ENCODE peak calls at places on chromosomes 1 and 21, in ten cellular contexts. Y is heart right ventricle, D is epithelial cell of proximal tubule, S is right lobe of liver, H is left ventricle myocardium inferior, T is psoas muscle, B is BJ, Z is fibroblast of the aortic adventitia, O is stomach, W is GM20000. N is an unnamed sample.

GRCh38 chr1:218347713-218348627 is 2.8 kb downstream of the TGFB2 start:
- DNase-seq in Y (no peak), D (no peak), S (no peak), H (no peak), T (no peak), B (no peak), Z (peak; percentile 85), O (no peak), W (no peak), N (no peak)

GRCh38 chr1:41475859-41476567 is 8.5 kb downstream of the EDN2 start:
- DNase-seq in Y (no peak), D (no peak), S (no peak), H (no peak), T (no peak), B (no peak), Z (peak; percentile 60), O (no peak), W (no peak), N (no peak)

GRCh38 chr1:61692155-61692783 is 32.7 kb downstream of the TM2D1 start:
- DNase-seq in Y (no peak), D (no peak), S (no peak), H (no peak), T (no peak), B (no peak), Z (peak; percentile 61), O (no peak), W (no peak), N (peak; percentile 72)

GRCh38 chr1:155652951-155653350 is 35.6 kb downstream of the YY1AP1 start:
- DNase-seq in Y (no peak), D (no peak), S (no peak), H (no peak), T (no peak), B (no peak), Z (no peak), O (no peak), W (no peak), N (no peak)

GRCh38 chr1:201503397-201504176 is 3.3 kb downstream of the CSRP1 start:
- DNase-seq in Y (peak; percentile 61), D (no peak), S (no peak), H (no peak), T (no peak), B (peak; percentile 94), Z (peak; percentile 95), O (peak; percentile 38), W (no peak), N (no peak)

GRCh38 chr1:218617986-218618385 is 272.9 kb downstream of the TGFB2 start:
- DNase-seq in Y (no peak), D (no peak), S (no peak), H (no peak), T (no peak), B (no peak), Z (peak; percentile 21), O (no peak), W (no peak), N (no peak)

GRCh38 chr1:222068937-222069336 is 327.0 kb upstream of the DUSP10 start:
- DNase-seq in Y (no peak), D (peak; percentile 93), S (no peak), H (no peak), T (no peak), B (no peak), Z (no peak), O (no peak), W (no peak), N (no peak)

GRCh38 chr1:220696863-220697231 is 6.7 kb downstream of the C1orf115 start:
- DNase-seq in Y (no peak), D (no peak), S (no peak), H (no peak), T (no peak), B (no peak), Z (no peak), O (no peak), W (no peak), N (no peak)

GRCh38 chr21:31501921-31502320 is 157.6 kb upstream of the SOD1 start:
- DNase-seq in Y (no peak), D (no peak), S (no peak), H (no peak), T (no peak), B (no peak), Z (no peak), O (no peak), W (no peak), N (no peak)

GRCh38 chr21:31503467-31503866 is 156.0 kb upstream of the SOD1 start:
- DNase-seq in Y (no peak), D (no peak), S (no peak), H (no peak), T (no peak), B (no peak), Z (no peak), O (no peak), W (no peak), N (no peak)

GRCh38 chr21:31502537-31503143 is 156.9 kb upstream of the SOD1 start:
- DNase-seq in Y (no peak), D (no peak), S (no peak), H (no peak), T (no peak), B (no peak), Z (no peak), O (no peak), W (no peak), N (no peak)

GRCh38 chr21:31505975-31506374 is 153.5 kb upstream of the SOD1 start:
- DNase-seq in Y (no peak), D (no peak), S (no peak), H (no peak), T (no peak), B (no peak), Z (no peak), O (no peak), W (no peak), N (no peak)

GRCh38 chr21:31503939-31504338 is 155.6 kb upstream of the SOD1 start:
- DNase-seq in Y (no peak), D (no peak), S (no peak), H (no peak), T (no peak), B (no peak), Z (no peak), O (no peak), W (no peak), N (no peak)
- TF ChIP-seq CTCF in Y (no peak), D (no peak), S (no peak), H (no peak), T (no peak), B (no peak), Z (no peak), O (no peak), W (no peak), N (no peak)

GRCh38 chr1:54944610-54945392 is 35.6 kb upstream of the TMEM61 start:
- DNase-seq in Y (peak; percentile 69), D (no peak), S (peak; percentile 75), H (peak; percentile 66), T (peak; percentile 81), B (peak; percentile 34), Z (peak; percentile 90), O (peak; percentile 81), W (peak; percentile 75), N (peak; percentile 61)

GRCh38 chr1:54942976-54943375 is 37.5 kb upstream of the TMEM61 start:
- DNase-seq in Y (no peak), D (no peak), S (no peak), H (no peak), T (no peak), B (no peak), Z (no peak), O (no peak), W (no peak), N (no peak)

GRCh38 chr1:54949971-54950360 is 30.5 kb upstream of the TMEM61 start:
- DNase-seq in Y (no peak), D (no peak), S (no peak), H (no peak), T (no peak), B (no peak), Z (peak; percentile 63), O (no peak), W (no peak), N (no peak)

GRCh38 chr1:54947540-54947939 is 32.9 kb upstream of the TMEM61 start:
- DNase-seq in Y (no peak), D (no peak), S (no peak), H (no peak), T (no peak), B (no peak), Z (no peak), O (no peak), W (no peak), N (no peak)

DNA sequence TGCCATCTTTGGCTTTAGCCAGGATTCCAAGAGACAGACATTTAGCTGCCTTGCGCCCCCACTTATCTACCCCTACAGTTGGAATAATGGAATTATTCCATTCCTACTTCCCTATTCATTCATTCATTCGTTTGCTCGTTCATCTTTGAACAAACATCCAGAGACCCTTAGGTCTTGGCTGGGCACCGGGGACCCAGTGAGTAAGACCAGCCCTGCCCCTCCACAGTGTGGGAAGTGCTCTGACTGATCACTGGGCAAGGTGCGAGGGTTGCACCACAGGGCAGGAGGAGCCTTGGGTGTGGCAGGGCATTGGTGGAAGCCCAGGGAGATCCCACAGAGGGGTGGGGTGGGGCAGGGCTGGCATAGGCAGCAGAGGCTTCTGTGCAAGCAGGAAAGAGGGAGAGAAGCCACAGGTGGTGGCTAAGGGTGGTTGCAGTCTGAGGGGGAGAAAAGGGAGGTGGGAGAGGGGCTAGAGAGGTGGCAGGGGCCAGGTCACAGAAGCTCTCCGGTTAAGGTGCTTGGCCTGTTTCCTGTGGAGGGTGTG is 35.0 kb upstream of the TMEM61 start:
- DNase-seq in Y (no peak), D (no peak), S (peak; percentile 60), H (no peak), T (no peak), B (no peak), Z (no peak), O (peak; percentile 45), W (no peak), N (no peak)
- TF ChIP-seq CTCF in Y (no peak), D (no peak), S (no peak), H (peak; percentile 4), T (no peak), B (no peak), Z (no peak), O (no peak), W (no peak), N (no peak)

GRCh38 chr1:158521666-158522058 is 32.5 kb downstream of the OR6Y1 start:
- DNase-seq in Y (no peak), D (no peak), S (no peak), H (no peak), T (no peak), B (no peak), Z (no peak), O (no peak), W (no peak), N (no peak)

DNA sequence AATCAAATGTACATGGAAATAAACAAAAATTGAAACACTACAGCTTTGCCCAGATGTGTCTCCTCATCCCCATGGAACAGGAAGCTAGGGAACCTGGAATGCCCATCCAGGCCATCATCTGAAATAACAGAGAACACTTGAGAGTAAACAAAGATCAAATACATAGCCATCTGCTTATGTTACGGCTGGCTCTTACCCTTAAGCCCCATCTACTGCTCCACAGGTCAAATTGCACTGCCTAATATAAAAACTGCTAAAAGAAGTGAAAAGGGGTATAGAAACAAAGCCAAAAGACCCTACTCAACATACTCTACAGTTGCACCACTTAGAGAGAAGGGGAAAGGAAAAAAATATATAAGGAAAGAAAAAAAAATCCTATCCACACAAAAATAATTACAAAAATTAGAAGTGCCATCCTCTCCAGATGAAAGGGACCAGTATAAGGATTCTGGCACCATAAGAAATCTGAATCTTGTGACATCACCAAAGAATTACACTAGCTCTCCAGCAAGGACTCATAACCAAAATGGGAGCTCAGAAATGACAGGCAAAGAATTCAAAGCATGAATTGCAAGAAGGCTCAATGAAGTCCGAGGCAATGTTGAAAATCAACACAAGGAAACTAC is 26.9 kb downstream of the OR6Y1 start:
- DNase-seq in Y (no peak), D (peak; percentile 10), S (no peak), H (no peak), T (no peak), B (no peak), Z (peak; percentile 35), O (no peak), W (no peak), N (peak; percentile 7)
- TF ChIP-seq CTCF in Y (peak; percentile 66), D (peak; percentile 77), S (peak; percentile 38), H (peak; percentile 69), T (peak; percentile 6), B (peak; percentile 77), Z (peak; percentile 62), O (no peak), W (no peak), N (peak; percentile 43)

GRCh38 chr1:109370712-109371270 is 26.9 kb downstream of the SORT1 start:
- DNase-seq in Y (no peak), D (peak; percentile 86), S (no peak), H (no peak), T (no peak), B (peak; percentile 65), Z (peak; percentile 73), O (no peak), W (no peak), N (no peak)

GRCh38 chr1:109365642-109366204 is 32.0 kb downstream of the SORT1 start:
- DNase-seq in Y (no peak), D (no peak), S (peak; percentile 73), H (no peak), T (no peak), B (no peak), Z (no peak), O (no peak), W (no peak), N (no peak)

GRCh38 chr1:109369167-109369746 is 28.5 kb downstream of the SORT1 start:
- DNase-seq in Y (no peak), D (no peak), S (no peak), H (no peak), T (no peak), B (no peak), Z (no peak), O (no peak), W (no peak), N (no peak)

GRCh38 chr1:109371271-109371739 is 26.4 kb downstream of the SORT1 start:
- DNase-seq in Y (peak; percentile 22), D (peak; percentile 65), S (no peak), H (no peak), T (no peak), B (no peak), Z (no peak), O (no peak), W (no peak), N (peak; percentile 43)

DNA sequence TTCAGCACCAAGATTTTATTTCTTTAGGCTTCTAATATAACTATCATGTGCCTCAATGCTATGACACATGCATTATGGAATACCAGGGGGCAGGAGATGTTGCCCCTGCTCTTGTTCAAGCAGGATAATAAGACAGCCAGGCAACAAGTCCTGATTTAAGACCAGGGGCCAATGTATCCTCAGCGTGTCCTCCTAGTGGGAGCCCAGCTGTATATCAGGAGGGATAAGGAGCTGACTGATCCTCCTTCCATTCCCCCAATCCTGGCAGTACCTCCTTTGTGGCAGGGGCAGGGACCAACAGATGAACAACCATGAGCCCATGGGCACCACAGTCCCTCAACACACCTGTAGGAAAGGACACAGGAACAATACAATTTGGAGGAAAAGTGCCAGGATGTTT is 29.3 kb downstream of the SORT1 start:
- DNase-seq in Y (no peak), D (no peak), S (no peak), H (no peak), T (no peak), B (no peak), Z (no peak), O (no peak), W (no peak), N (no peak)
- TF ChIP-seq CTCF in Y (no peak), D (no peak), S (no peak), H (no peak), T (no peak), B (no peak), Z (no peak), O (no peak), W (no peak), N (no peak)

N was measured in LNCaP clone FGC.